ENCODE peak calls at places on chromosomes 3 and 15, in four cellular contexts. A is neural progenitor cell, K is right lobe of liver, R is uterus. P is an unnamed sample. For H3K36me3, the result is how much of the 10 kb centered on the place peaks cover.

GRCh38 chr15:79682851-79683288 is 213.9 kb downstream of the MTHFS start:
- DNase-seq in R (no peak), K (no peak), A (no peak), P (no peak)

GRCh38 chr3:8473029-8473428 is 28.6 kb upstream of the LMCD1 start:
- DNase-seq in K (no peak), A (no peak), R (no peak), P (no peak)

GRCh38 chr3:39144095-39144747 is 9.2 kb downstream of the CSRNP1 start:
- DNase-seq in R (no peak), K (no peak), A (no peak), P (peak)

GRCh38 chr3:131636266-131636775 is 133.6 kb upstream of the MRPL3 start:
- DNase-seq in R (no peak), A (no peak), K (no peak), P (no peak)

GRCh38 chr15:29569533-29570092 is 252.7 kb downstream of the TJP1 start:
- DNase-seq in K (no peak), A (peak), R (no peak), P (no peak)

GRCh38 chr15:48177383-48177874 is 666 bp downstream of the MYEF2 start:
- DNase-seq in A (no peak), K (no peak), R (no peak), P (no peak)

GRCh38 chr3:49295489-49296058 is 18.5 kb upstream of the C3orf62 start:
- DNase-seq in A (peak), K (no peak), R (peak), P (no peak)

GRCh38 chr3:5389057-5389456 is 201.6 kb downstream of the EDEM1 start:
- DNase-seq in K (no peak), A (no peak), R (no peak), P (no peak)

GRCh38 chr3:188595890-188596376 is 442.0 kb downstream of the LPP start:
- DNase-seq in R (no peak), K (no peak), A (no peak), P (no peak)

GRCh38 chr15:25663515-25663914 is 199.6 kb downstream of the ATP10A start:
- DNase-seq in K (no peak), A (no peak), R (no peak), P (no peak)

GRCh38 chr3:158273646-158274045 is 163.8 kb downstream of the RSRC1 start:
- DNase-seq in K (no peak), A (no peak), R (no peak), P (no peak)

GRCh38 chr3:138638641-138639040 is 30.1 kb downstream of the FAIM start:
- DNase-seq in R (no peak), A (no peak), K (no peak), P (no peak)

GRCh38 chr3:130849111-130849552 is 44.8 kb upstream of the ATP2C1 start:
- DNase-seq in A (no peak), K (no peak), R (no peak), P (no peak)

GRCh38 chr3:57778499-57778898 is 22.4 kb downstream of the SLMAP start:
- DNase-seq in A (no peak), R (no peak), K (no peak), P (no peak)

GRCh38 chr3:57783186-57784088 is 27.3 kb downstream of the SLMAP start:
- DNase-seq in R (no peak), A (no peak), K (no peak), P (no peak)

GRCh38 chr3:57777774-57778173 is 21.7 kb downstream of the SLMAP start:
- DNase-seq in K (no peak), A (no peak), R (no peak), P (no peak)
- H3K27ac ChIP-seq in K (no peak), A (no peak), R (no peak), P (no peak)

GRCh38 chr3:25723802-25724201 is 59.1 kb upstream of the TOP2B start:
- DNase-seq in A (no peak), K (no peak), R (no peak), P (no peak)
- H3K36me3 ChIP-seq in A (under half), K (under half), R (under half), P (under half)

GRCh38 chr3:36696799-36697198 is 67.6 kb downstream of the DCLK3 start:
- DNase-seq in A (no peak), K (no peak), R (no peak), P (no peak)

GRCh38 chr3:36695769-36696137 is 68.6 kb downstream of the DCLK3 start:
- DNase-seq in K (no peak), R (no peak), A (no peak), P (no peak)

GRCh38 chr3:36695113-36695768 is 69.1 kb downstream of the DCLK3 start:
- DNase-seq in A (no peak), K (no peak), R (no peak), P (no peak)

GRCh38 chr3:36698314-36698713 is 66.0 kb downstream of the DCLK3 start:
- DNase-seq in A (no peak), R (no peak), K (no peak), P (no peak)

GRCh38 chr3:36697397-36698001 is 66.9 kb downstream of the DCLK3 start:
- DNase-seq in R (no peak), K (no peak), A (peak), P (no peak)
- TF ChIP-seq CTCF in R (no peak), K (no peak), A (peak), P (no peak)

DNA sequence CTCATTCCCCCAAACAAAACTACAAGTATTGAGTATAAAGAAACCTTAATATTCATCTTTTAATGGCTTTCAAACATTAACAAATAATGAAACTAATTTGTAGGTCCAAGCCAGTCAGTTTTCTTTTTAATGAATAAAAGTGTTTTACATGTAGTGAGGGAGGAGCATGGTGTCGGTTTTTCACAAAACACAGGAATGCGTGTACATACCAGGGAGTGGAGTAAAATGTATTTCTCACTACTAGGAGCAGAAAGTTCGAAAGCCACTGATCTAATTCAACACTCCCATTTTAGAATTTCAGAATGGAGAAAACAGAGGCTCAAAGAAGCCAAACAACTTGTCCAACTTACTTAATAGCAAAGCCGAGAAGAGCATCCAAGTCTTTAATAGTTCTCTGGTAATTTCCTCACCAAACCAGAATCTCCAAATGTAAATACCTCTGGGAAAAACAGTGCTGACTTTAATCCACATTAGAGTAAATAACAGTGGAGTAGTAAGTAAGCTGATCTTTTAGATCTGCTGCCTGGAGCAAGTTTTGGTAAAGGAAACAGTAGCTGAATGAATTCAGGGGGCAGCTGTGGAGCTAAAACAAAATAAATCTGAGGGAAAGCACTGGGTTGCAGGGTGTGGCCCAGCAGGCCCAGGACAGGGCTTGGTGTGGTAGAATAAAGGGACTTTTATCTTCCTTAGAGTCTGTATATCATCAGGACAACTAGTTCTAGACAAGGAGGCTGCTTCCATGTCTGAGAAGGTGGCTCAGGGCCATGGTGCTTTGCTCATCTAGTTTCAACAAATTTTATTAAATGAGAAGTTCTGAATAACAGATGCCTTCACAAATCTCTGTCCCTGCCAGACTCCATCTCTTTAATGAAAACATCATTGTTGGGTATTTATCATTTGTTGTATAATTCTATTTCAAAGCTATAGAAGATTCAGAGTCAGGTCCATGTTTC is 7.8 kb downstream of the ANP32A start:
- DNase-seq in K (no peak), R (no peak), A (no peak), P (no peak)
- H3K27ac ChIP-seq in K (no peak), R (peak), A (no peak), P (no peak)